ENCODE peak calls at places on chromosome 5, in five cellular contexts. One of them, this sample, is unnamed.

GRCh38 chr5:110354341-110354740 is 372.1 kb downstream of the TMEM232 start:
- DNase-seq in skeletal muscle cell: peak
- DNase-seq in body of pancreas: peak
- DNase-seq in breast epithelium: no peak
- DNase-seq in neuronal stem cell: no peak
- DNase-seq in this sample: no peak

GRCh38 chr5:38011641-38012188 is 171.9 kb upstream of the GDNF start:
- DNase-seq in breast epithelium: no peak
- DNase-seq in neuronal stem cell: no peak
- DNase-seq in body of pancreas: no peak
- DNase-seq in skeletal muscle cell: no peak
- DNase-seq in this sample: no peak

GRCh38 chr5:177426566-177427210 is at the start of gene GRK6:
- DNase-seq in skeletal muscle cell: no peak
- DNase-seq in breast epithelium: peak
- DNase-seq in neuronal stem cell: peak
- DNase-seq in body of pancreas: peak
- DNase-seq in this sample: peak

GRCh38 chr5:143041972-143042770 is 272.0 kb downstream of the ARHGAP26 start:
- DNase-seq in body of pancreas: no peak
- DNase-seq in neuronal stem cell: no peak
- DNase-seq in skeletal muscle cell: no peak
- DNase-seq in breast epithelium: no peak
- DNase-seq in this sample: peak

GRCh38 chr5:138466900-138467710 is 1.8 kb downstream of the EGR1 start:
- DNase-seq in breast epithelium: peak
- DNase-seq in body of pancreas: peak
- DNase-seq in neuronal stem cell: no peak
- DNase-seq in skeletal muscle cell: no peak
- DNase-seq in this sample: peak

GRCh38 chr5:54120473-54120872 is 189.9 kb downstream of the ARL15 start:
- DNase-seq in neuronal stem cell: no peak
- DNase-seq in body of pancreas: no peak
- DNase-seq in skeletal muscle cell: no peak
- DNase-seq in breast epithelium: no peak
- DNase-seq in this sample: no peak

GRCh38 chr5:76383126-76383825 is 19.8 kb upstream of the IQGAP2 start:
- DNase-seq in body of pancreas: no peak
- DNase-seq in skeletal muscle cell: no peak
- DNase-seq in neuronal stem cell: no peak
- DNase-seq in breast epithelium: no peak
- DNase-seq in this sample: no peak

GRCh38 chr5:55497712-55498111 is 37.1 kb downstream of the PLPP1 start:
- DNase-seq in breast epithelium: no peak
- DNase-seq in body of pancreas: no peak
- DNase-seq in neuronal stem cell: no peak
- DNase-seq in skeletal muscle cell: no peak
- DNase-seq in this sample: no peak

GRCh38 chr5:139638736-139639618 is 9.2 kb upstream of the CXXC5 start:
- DNase-seq in neuronal stem cell: no peak
- DNase-seq in body of pancreas: no peak
- DNase-seq in breast epithelium: no peak
- DNase-seq in skeletal muscle cell: no peak
- DNase-seq in this sample: no peak

DNA sequence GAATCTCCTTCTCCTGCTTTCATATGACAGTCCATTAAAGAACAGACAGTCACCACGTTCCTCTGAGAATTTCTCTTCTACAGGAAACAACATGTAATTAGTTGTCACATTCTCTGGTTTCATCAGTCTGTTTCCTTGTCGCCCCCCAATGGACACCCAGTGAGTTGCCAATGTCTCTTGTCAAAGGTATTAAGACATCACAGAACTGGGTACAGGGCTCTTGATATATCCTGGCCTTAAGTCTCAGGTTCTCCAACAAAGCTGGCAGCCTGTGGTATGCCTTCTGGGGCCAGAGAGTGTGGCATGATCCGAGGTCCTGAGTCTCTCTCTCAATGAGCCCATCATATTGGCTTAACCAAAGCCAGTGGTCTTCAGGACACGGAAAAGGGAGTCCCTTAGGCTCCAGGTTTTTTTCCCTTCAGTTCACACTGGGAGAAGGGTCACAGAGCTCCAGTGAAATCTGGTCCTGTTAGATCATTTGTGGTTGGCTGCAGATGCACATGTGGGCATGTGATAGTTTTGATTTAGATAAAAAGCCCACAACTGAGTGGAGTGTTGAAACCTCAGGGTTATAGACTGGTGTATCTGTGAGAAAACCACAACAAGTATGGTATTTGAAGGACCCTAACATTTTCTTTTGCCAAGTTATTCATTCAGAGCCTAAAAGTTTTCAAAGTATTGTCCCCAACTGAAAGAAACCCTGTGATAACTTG is 46.9 kb downstream of the PRLR start:
- DNase-seq in skeletal muscle cell: peak
- DNase-seq in body of pancreas: peak
- DNase-seq in breast epithelium: no peak
- DNase-seq in neuronal stem cell: peak
- DNase-seq in this sample: peak
- H3K4me3 ChIP-seq in skeletal muscle cell: no peak
- H3K4me3 ChIP-seq in body of pancreas: no peak
- H3K4me3 ChIP-seq in breast epithelium: no peak
- H3K4me3 ChIP-seq in neuronal stem cell: no peak
- H3K4me3 ChIP-seq in this sample: no peak

GRCh38 chr5:34494111-34494755 is 161.9 kb upstream of the RAI14 start:
- DNase-seq in neuronal stem cell: no peak
- DNase-seq in body of pancreas: no peak
- DNase-seq in breast epithelium: no peak
- DNase-seq in skeletal muscle cell: peak
- DNase-seq in this sample: no peak
- H3K4me3 ChIP-seq in neuronal stem cell: no peak
- H3K4me3 ChIP-seq in body of pancreas: no peak
- H3K4me3 ChIP-seq in breast epithelium: no peak
- H3K4me3 ChIP-seq in skeletal muscle cell: no peak
- H3K4me3 ChIP-seq in this sample: no peak

GRCh38 chr5:14190194-14191164 is 47.3 kb downstream of the TRIO start:
- DNase-seq in breast epithelium: no peak
- DNase-seq in body of pancreas: peak
- DNase-seq in skeletal muscle cell: peak
- DNase-seq in neuronal stem cell: no peak
- DNase-seq in this sample: peak
- H3K4me3 ChIP-seq in breast epithelium: no peak
- H3K4me3 ChIP-seq in body of pancreas: no peak
- H3K4me3 ChIP-seq in skeletal muscle cell: peak
- H3K4me3 ChIP-seq in neuronal stem cell: no peak
- H3K4me3 ChIP-seq in this sample: peak

DNA sequence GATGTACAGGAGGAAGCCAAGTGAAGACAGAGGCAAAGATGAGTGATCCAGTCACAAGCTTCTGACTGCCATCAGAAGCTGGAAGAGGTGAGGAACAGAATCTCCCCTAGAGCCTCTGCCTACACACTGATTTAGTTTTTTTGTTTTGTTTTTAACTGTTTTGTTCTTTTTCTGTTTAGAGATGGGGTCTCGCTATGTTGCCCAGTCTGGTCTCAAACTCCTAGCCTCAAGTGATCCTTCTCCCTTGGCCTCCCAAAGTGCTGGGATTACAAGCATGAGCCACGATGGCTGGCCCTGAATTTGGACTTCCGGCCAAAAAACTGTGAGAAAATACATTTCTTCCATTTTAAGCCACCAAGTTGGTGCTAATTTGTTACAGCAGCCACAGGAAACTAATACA is 204.7 kb upstream of the ZNF608 start:
- DNase-seq in breast epithelium: no peak
- DNase-seq in body of pancreas: no peak
- DNase-seq in skeletal muscle cell: no peak
- DNase-seq in neuronal stem cell: no peak
- DNase-seq in this sample: no peak
- H3K4me3 ChIP-seq in breast epithelium: no peak
- H3K4me3 ChIP-seq in body of pancreas: no peak
- H3K4me3 ChIP-seq in skeletal muscle cell: no peak
- H3K4me3 ChIP-seq in neuronal stem cell: no peak
- H3K4me3 ChIP-seq in this sample: no peak

DNA sequence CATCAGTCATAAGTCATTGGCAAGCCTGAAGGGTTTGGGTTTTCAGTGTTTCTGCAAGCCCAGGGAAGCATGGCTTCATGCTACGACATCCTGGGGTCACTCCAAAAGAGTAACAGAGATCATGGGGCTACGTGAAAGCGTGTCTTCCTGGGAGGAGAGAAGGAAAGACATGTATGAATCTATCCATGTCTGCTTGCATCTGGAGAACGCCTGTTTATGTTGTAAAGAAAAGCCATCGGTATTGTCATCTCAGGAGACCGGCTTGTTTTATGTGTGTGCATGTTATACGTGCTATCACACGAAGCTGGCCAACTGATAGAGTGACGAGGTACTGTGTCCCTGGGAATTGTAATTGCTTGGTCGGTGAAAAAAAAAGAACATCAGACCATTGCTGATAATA is 460 bp upstream of the CDH6 start:
- DNase-seq in breast epithelium: no peak
- DNase-seq in body of pancreas: no peak
- DNase-seq in skeletal muscle cell: no peak
- DNase-seq in neuronal stem cell: no peak
- DNase-seq in this sample: no peak
- H3K4me3 ChIP-seq in breast epithelium: peak
- H3K4me3 ChIP-seq in body of pancreas: no peak
- H3K4me3 ChIP-seq in skeletal muscle cell: no peak
- H3K4me3 ChIP-seq in neuronal stem cell: peak
- H3K4me3 ChIP-seq in this sample: no peak

GRCh38 chr5:81233080-81233634 is at the start of gene CKMT2:
- DNase-seq in neuronal stem cell: peak
- DNase-seq in breast epithelium: peak
- DNase-seq in body of pancreas: peak
- DNase-seq in skeletal muscle cell: no peak
- DNase-seq in this sample: peak
- H3K4me3 ChIP-seq in neuronal stem cell: no peak
- H3K4me3 ChIP-seq in breast epithelium: peak
- H3K4me3 ChIP-seq in body of pancreas: no peak
- H3K4me3 ChIP-seq in skeletal muscle cell: peak
- H3K4me3 ChIP-seq in this sample: peak

This sample was measured in fibroblast of villous mesenchyme.